ENCODE peak calls at places on chromosomes 13 and 19, in five cellular contexts. One of them, this sample, is unnamed.

GRCh38 chr13:28741080-28741479 is 22.3 kb upstream of the SLC46A3 start:
- DNase-seq in A549: no peak
- DNase-seq in fibroblast of villous mesenchyme: peak
- DNase-seq in IMR-90: peak
- DNase-seq in ovary: no peak
- DNase-seq in this sample: no peak

GRCh38 chr19:28887920-28888618 is 324.9 kb downstream of the UQCRFS1 start:
- DNase-seq in ovary: peak
- DNase-seq in IMR-90: no peak
- DNase-seq in fibroblast of villous mesenchyme: no peak
- DNase-seq in A549: no peak
- DNase-seq in this sample: no peak

GRCh38 chr13:110161112-110161897 is 145.7 kb downstream of the COL4A1 start:
- DNase-seq in ovary: no peak
- DNase-seq in A549: no peak
- DNase-seq in IMR-90: no peak
- DNase-seq in fibroblast of villous mesenchyme: peak
- DNase-seq in this sample: no peak

GRCh38 chr19:6138066-6138465 is 2.6 kb downstream of the ACSBG2 start:
- DNase-seq in IMR-90: no peak
- DNase-seq in ovary: no peak
- DNase-seq in fibroblast of villous mesenchyme: peak
- DNase-seq in A549: no peak
- DNase-seq in this sample: no peak

GRCh38 chr19:15213715-15214381 is 13.1 kb upstream of the NOTCH3 start:
- DNase-seq in ovary: no peak
- DNase-seq in fibroblast of villous mesenchyme: no peak
- DNase-seq in A549: no peak
- DNase-seq in IMR-90: no peak
- DNase-seq in this sample: peak

GRCh38 chr13:19586904-19587634 is 25.7 kb upstream of the TPTE2 start:
- DNase-seq in IMR-90: peak
- DNase-seq in fibroblast of villous mesenchyme: peak
- DNase-seq in ovary: no peak
- DNase-seq in A549: no peak
- DNase-seq in this sample: no peak

GRCh38 chr13:26037302-26037701 is 14.5 kb downstream of the SHISA2 start:
- DNase-seq in IMR-90: no peak
- DNase-seq in A549: no peak
- DNase-seq in fibroblast of villous mesenchyme: no peak
- DNase-seq in ovary: no peak
- DNase-seq in this sample: no peak

GRCh38 chr13:42152495-42152894 is 104.0 kb downstream of the DGKH start:
- DNase-seq in fibroblast of villous mesenchyme: no peak
- DNase-seq in IMR-90: no peak
- DNase-seq in A549: no peak
- DNase-seq in ovary: no peak
- DNase-seq in this sample: no peak

GRCh38 chr19:18532208-18532890 is 10.5 kb upstream of the ELL start:
- DNase-seq in ovary: no peak
- DNase-seq in A549: no peak
- DNase-seq in IMR-90: no peak
- DNase-seq in fibroblast of villous mesenchyme: no peak
- DNase-seq in this sample: no peak

GRCh38 chr19:13262450-13262849 is 112.2 kb downstream of the IER2 start:
- DNase-seq in A549: peak
- DNase-seq in IMR-90: peak
- DNase-seq in fibroblast of villous mesenchyme: peak
- DNase-seq in ovary: no peak
- DNase-seq in this sample: peak

GRCh38 chr13:23321534-23322241 is 111.8 kb downstream of the SACS start:
- DNase-seq in ovary: no peak
- DNase-seq in fibroblast of villous mesenchyme: peak
- DNase-seq in IMR-90: peak
- DNase-seq in A549: peak
- DNase-seq in this sample: peak

GRCh38 chr13:47904239-47904638 is 96.8 kb downstream of the SUCLA2 start:
- DNase-seq in A549: no peak
- DNase-seq in fibroblast of villous mesenchyme: no peak
- DNase-seq in ovary: no peak
- DNase-seq in IMR-90: no peak
- DNase-seq in this sample: no peak

GRCh38 chr19:51119089-51119488 is 5.6 kb upstream of the SIGLEC9 start:
- DNase-seq in IMR-90: no peak
- DNase-seq in A549: no peak
- DNase-seq in ovary: no peak
- DNase-seq in fibroblast of villous mesenchyme: no peak
- DNase-seq in this sample: no peak

GRCh38 chr13:50152224-50152623 is 137.0 kb downstream of the KCNRG start:
- DNase-seq in A549: no peak
- DNase-seq in IMR-90: no peak
- DNase-seq in fibroblast of villous mesenchyme: no peak
- DNase-seq in ovary: no peak
- DNase-seq in this sample: no peak

GRCh38 chr19:44113784-44114390 is 688 bp downstream of the ZNF225 start:
- DNase-seq in IMR-90: peak
- DNase-seq in A549: peak
- DNase-seq in fibroblast of villous mesenchyme: no peak
- DNase-seq in ovary: no peak
- DNase-seq in this sample: no peak

GRCh38 chr13:40275155-40275554 is 391.3 kb downstream of the FOXO1 start:
- DNase-seq in IMR-90: no peak
- DNase-seq in fibroblast of villous mesenchyme: no peak
- DNase-seq in A549: no peak
- DNase-seq in ovary: no peak
- DNase-seq in this sample: no peak

GRCh38 chr19:55473201-55473600 is 3.2 kb upstream of the ZNF628 start:
- DNase-seq in fibroblast of villous mesenchyme: no peak
- DNase-seq in ovary: no peak
- DNase-seq in IMR-90: no peak
- DNase-seq in A549: no peak
- DNase-seq in this sample: no peak

GRCh38 chr19:7570761-7571160 is 24.9 kb upstream of the CAMSAP3 start:
- DNase-seq in ovary: no peak
- DNase-seq in A549: no peak
- DNase-seq in IMR-90: no peak
- DNase-seq in fibroblast of villous mesenchyme: no peak
- DNase-seq in this sample: no peak

GRCh38 chr13:42354246-42355117 is 82.5 kb downstream of the AKAP11 start:
- DNase-seq in ovary: no peak
- DNase-seq in IMR-90: peak
- DNase-seq in A549: no peak
- DNase-seq in fibroblast of villous mesenchyme: peak
- DNase-seq in this sample: peak

GRCh38 chr13:77323858-77324257 is 3.0 kb downstream of the MYCBP2 start:
- DNase-seq in IMR-90: no peak
- DNase-seq in ovary: no peak
- DNase-seq in A549: no peak
- DNase-seq in fibroblast of villous mesenchyme: no peak
- DNase-seq in this sample: no peak

GRCh38 chr19:39252458-39252857 is 3.8 kb upstream of the IFNL4 start:
- DNase-seq in A549: no peak
- DNase-seq in IMR-90: no peak
- DNase-seq in fibroblast of villous mesenchyme: no peak
- DNase-seq in ovary: no peak
- DNase-seq in this sample: no peak

GRCh38 chr19:39251081-39251480 is 2.4 kb upstream of the IFNL4 start:
- DNase-seq in A549: no peak
- DNase-seq in ovary: no peak
- DNase-seq in IMR-90: no peak
- DNase-seq in fibroblast of villous mesenchyme: no peak
- DNase-seq in this sample: no peak

GRCh38 chr19:39246951-39247669 is 1.5 kb downstream of the IFNL4 start:
- DNase-seq in ovary: peak
- DNase-seq in IMR-90: no peak
- DNase-seq in fibroblast of villous mesenchyme: no peak
- DNase-seq in A549: no peak
- DNase-seq in this sample: no peak

GRCh38 chr19:39247701-39248664 is 673 bp downstream of the IFNL4 start:
- DNase-seq in A549: no peak
- DNase-seq in IMR-90: no peak
- DNase-seq in fibroblast of villous mesenchyme: no peak
- DNase-seq in ovary: no peak
- DNase-seq in this sample: peak

DNA sequence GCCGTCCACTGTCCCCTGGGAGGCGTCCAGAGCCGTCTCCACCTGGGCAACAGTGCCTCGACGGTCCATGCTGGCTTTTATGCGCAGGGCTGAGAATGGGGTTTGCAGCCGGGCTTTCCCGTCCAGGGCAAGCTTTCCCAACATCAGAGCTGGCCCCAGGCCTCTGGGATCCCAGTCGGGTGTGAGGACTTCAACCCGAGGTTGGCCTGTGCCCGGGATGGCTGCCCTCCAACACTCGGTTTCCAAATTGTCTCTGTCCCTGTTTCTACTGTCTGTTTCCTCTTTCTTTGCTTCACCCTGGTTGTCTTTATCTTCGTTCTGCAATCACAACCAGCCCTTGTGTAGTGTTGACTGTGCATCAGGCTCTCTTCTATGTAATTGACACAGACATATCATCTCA is at the start of gene IFNL4:
- DNase-seq in fibroblast of villous mesenchyme: no peak
- DNase-seq in ovary: no peak
- DNase-seq in A549: no peak
- DNase-seq in IMR-90: no peak
- DNase-seq in this sample: no peak
- H3K4me3 ChIP-seq in fibroblast of villous mesenchyme: no peak
- H3K4me3 ChIP-seq in ovary: no peak
- H3K4me3 ChIP-seq in A549: no peak
- H3K4me3 ChIP-seq in IMR-90: no peak
- H3K4me3 ChIP-seq in this sample: no peak

DNA sequence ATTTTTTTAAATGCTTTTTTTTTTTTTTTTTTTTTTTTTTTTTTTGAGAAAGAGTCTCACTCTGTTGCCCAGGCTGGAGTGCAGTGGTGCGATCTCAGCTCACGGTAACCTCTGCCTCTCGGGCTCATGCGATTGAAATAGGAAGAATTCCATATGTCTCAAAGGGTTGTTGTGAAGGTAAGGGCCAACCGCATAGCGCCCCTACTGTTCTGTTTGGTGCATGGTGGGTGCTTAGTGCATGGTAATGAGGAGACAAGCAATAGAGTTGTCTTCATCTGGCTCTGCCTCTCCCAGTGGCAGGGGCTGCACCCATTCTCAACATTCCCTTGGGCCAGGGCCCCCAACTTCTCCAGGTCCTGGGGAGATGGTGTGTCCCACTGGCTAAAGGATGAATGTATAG is 68.7 kb downstream of the RASL11A start:
- DNase-seq in IMR-90: peak
- DNase-seq in fibroblast of villous mesenchyme: peak
- DNase-seq in ovary: no peak
- DNase-seq in A549: peak
- DNase-seq in this sample: peak
- TF ChIP-seq CTCF in IMR-90: peak
- TF ChIP-seq CTCF in fibroblast of villous mesenchyme: peak
- TF ChIP-seq CTCF in ovary: no peak
- TF ChIP-seq CTCF in A549: peak
- TF ChIP-seq CTCF in this sample: peak

GRCh38 chr13:52646967-52647366 is 4.7 kb downstream of the HNRNPA1L2 start:
- DNase-seq in A549: no peak
- DNase-seq in fibroblast of villous mesenchyme: no peak
- DNase-seq in ovary: no peak
- DNase-seq in IMR-90: no peak
- DNase-seq in this sample: no peak

GRCh38 chr13:52651880-52652169 is 811 bp upstream of the SUGT1 start:
- DNase-seq in A549: peak
- DNase-seq in fibroblast of villous mesenchyme: no peak
- DNase-seq in ovary: no peak
- DNase-seq in IMR-90: no peak
- DNase-seq in this sample: no peak

GRCh38 chr13:52652980-52653303 is 306 bp downstream of the SUGT1 start:
- DNase-seq in fibroblast of villous mesenchyme: no peak
- DNase-seq in A549: peak
- DNase-seq in ovary: no peak
- DNase-seq in IMR-90: no peak
- DNase-seq in this sample: no peak

GRCh38 chr13:52652170-52652979 is at the start of gene SUGT1:
- DNase-seq in fibroblast of villous mesenchyme: peak
- DNase-seq in A549: peak
- DNase-seq in IMR-90: peak
- DNase-seq in ovary: peak
- DNase-seq in this sample: peak

DNA sequence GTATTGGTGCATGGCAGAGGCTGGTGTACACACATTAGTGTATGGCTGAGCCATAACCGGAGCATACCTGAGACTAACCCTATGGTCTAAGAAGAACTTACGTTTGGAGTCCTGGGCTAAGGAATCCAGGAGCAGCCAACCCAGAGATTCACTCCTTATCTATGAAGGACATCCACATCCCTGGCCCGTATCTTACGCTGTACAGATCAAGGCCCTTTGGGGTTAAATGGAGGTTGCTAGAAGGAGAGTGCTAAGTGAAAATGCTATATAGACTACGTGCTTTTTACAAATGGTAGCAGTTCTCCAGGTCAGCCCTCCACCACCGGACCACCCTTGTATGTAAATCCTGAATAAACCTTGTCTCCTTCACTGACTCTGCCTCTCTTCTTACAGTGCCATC is 1.9 kb upstream of the SUGT1 start:
- DNase-seq in ovary: no peak
- DNase-seq in A549: no peak
- DNase-seq in fibroblast of villous mesenchyme: no peak
- DNase-seq in IMR-90: no peak
- DNase-seq in this sample: no peak
- H3K4me3 ChIP-seq in ovary: no peak
- H3K4me3 ChIP-seq in A549: peak
- H3K4me3 ChIP-seq in fibroblast of villous mesenchyme: peak
- H3K4me3 ChIP-seq in IMR-90: peak
- H3K4me3 ChIP-seq in this sample: peak

GRCh38 chr19:10363789-10364281 is 16.5 kb downstream of the TYK2 start:
- DNase-seq in A549: no peak
- DNase-seq in ovary: no peak
- DNase-seq in fibroblast of villous mesenchyme: no peak
- DNase-seq in IMR-90: no peak
- DNase-seq in this sample: no peak

GRCh38 chr19:10365518-10365917 is 14.9 kb downstream of the TYK2 start:
- DNase-seq in IMR-90: no peak
- DNase-seq in A549: no peak
- DNase-seq in fibroblast of villous mesenchyme: no peak
- DNase-seq in ovary: no peak
- DNase-seq in this sample: no peak

GRCh38 chr19:10362259-10362658 is 18.1 kb downstream of the TYK2 start:
- DNase-seq in ovary: no peak
- DNase-seq in IMR-90: no peak
- DNase-seq in fibroblast of villous mesenchyme: no peak
- DNase-seq in A549: no peak
- DNase-seq in this sample: no peak

GRCh38 chr19:10361569-10362011 is 18.8 kb downstream of the TYK2 start:
- DNase-seq in A549: no peak
- DNase-seq in fibroblast of villous mesenchyme: no peak
- DNase-seq in IMR-90: no peak
- DNase-seq in ovary: no peak
- DNase-seq in this sample: no peak

DNA sequence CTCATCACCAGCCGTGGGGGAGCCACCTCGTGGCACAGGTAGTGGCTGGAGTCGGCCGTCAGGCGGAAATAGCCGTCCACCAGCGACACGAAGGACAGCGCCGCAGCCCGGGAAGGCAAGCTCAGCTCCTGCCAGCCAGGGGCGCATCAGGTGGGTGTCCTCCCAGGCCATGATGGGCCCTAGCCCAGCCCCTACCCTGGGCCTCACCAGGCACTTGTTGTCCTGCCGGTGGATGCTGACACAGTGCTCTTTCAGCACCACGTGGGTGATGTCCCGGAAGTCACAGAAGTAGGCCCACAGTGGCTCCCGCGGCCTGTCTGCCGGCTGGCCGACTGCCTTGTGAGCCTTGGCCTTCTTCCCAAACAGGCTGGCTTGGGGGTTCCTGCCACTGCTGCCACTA is 15.7 kb downstream of the TYK2 start:
- DNase-seq in fibroblast of villous mesenchyme: no peak
- DNase-seq in IMR-90: no peak
- DNase-seq in A549: no peak
- DNase-seq in ovary: no peak
- DNase-seq in this sample: no peak
- TF ChIP-seq CTCF in fibroblast of villous mesenchyme: no peak
- TF ChIP-seq CTCF in IMR-90: no peak
- TF ChIP-seq CTCF in A549: no peak
- TF ChIP-seq CTCF in ovary: no peak
- TF ChIP-seq CTCF in this sample: no peak

This sample was measured in fibroblast of pulmonary artery.